ENCODE peak calls at places on chromosomes 5 and 9, in ten cellular contexts. X is AML-193; T is posterior cingulate gyrus; G is iPS-NIHi11; V is activated T-helper 9 cell treated with anti-CD3 and anti-CD28 coated beads, Interleukin-2, amount 50 U/mL, for 16 hours; U is midbrain; E is stromal cell of bone marrow; Y is lower lobe of right lung; R is AG04450; Z is HuH-7. L is an unnamed sample.

GRCh38 chr9:107480386-107480789 is 9.2 kb downstream of the KLF4 start:
- DNase-seq in X (no peak), T (no peak), G (no peak), V (no peak), U (no peak), E (peak), Y (peak), R (peak), Z (no peak), L (peak)

GRCh38 chr9:116763665-116764064 is 76.6 kb downstream of the TRIM32 start:
- DNase-seq in X (no peak), T (no peak), G (no peak), V (no peak), U (no peak), E (no peak), Y (no peak), R (no peak), Z (no peak), L (no peak)

GRCh38 chr9:134551657-134552348 is 89.8 kb upstream of the COL5A1 start:
- DNase-seq in X (no peak), T (peak), G (no peak), V (no peak), U (peak), E (peak), Y (peak), R (no peak), Z (no peak), L (peak)

GRCh38 chr5:143673676-143674468 is 138.1 kb upstream of the HMHB1 start:
- DNase-seq in X (no peak), T (no peak), G (no peak), V (no peak), U (no peak), E (no peak), Y (no peak), R (no peak), Z (no peak), L (no peak)

GRCh38 chr5:87850843-87851242 is 417.8 kb downstream of the TMEM161B start:
- DNase-seq in X (no peak), T (no peak), G (no peak), V (no peak), U (no peak), E (no peak), Y (no peak), R (no peak), Z (no peak), L (no peak)

GRCh38 chr5:157365732-157366131 is 94.3 kb upstream of the NIPAL4 start:
- DNase-seq in X (no peak), T (no peak), G (no peak), V (no peak), U (no peak), E (no peak), Y (no peak), R (no peak), Z (no peak), L (no peak)

GRCh38 chr5:119397518-119398380 is 41.9 kb downstream of the TNFAIP8 start:
- DNase-seq in X (peak), T (no peak), G (no peak), V (no peak), U (no peak), E (peak), Y (no peak), R (no peak), Z (no peak), L (no peak)

GRCh38 chr9:83339435-83339834 is 198.8 kb downstream of the FRMD3 start:
- DNase-seq in X (no peak), T (no peak), G (no peak), V (no peak), U (no peak), E (no peak), Y (no peak), R (no peak), Z (no peak), L (no peak)

GRCh38 chr5:36041537-36041845 is 25.2 kb downstream of the UGT3A2 start:
- DNase-seq in X (no peak), T (no peak), G (no peak), V (no peak), U (no peak), E (no peak), Y (no peak), R (no peak), Z (no peak), L (no peak)

GRCh38 chr9:112224401-112225289 is 49.5 kb upstream of the SUSD1 start:
- DNase-seq in X (no peak), T (no peak), G (no peak), V (no peak), U (no peak), E (peak), Y (no peak), R (peak), Z (no peak), L (no peak)

GRCh38 chr9:35951736-35952135 is 6.2 kb downstream of the OR2S2 start:
- DNase-seq in X (no peak), T (no peak), G (no peak), V (no peak), U (no peak), E (no peak), Y (no peak), R (peak), Z (no peak), L (no peak)

GRCh38 chr9:18855636-18856035 is 177.4 kb downstream of the SAXO1 start:
- DNase-seq in X (no peak), T (no peak), G (no peak), V (no peak), U (no peak), E (no peak), Y (no peak), R (no peak), Z (no peak), L (no peak)

GRCh38 chr9:134606951-134607733 is 34.5 kb upstream of the COL5A1 start:
- DNase-seq in X (no peak), T (peak), G (peak), V (no peak), U (no peak), E (no peak), Y (no peak), R (no peak), Z (no peak), L (no peak)

GRCh38 chr5:172758077-172758835 is 12.7 kb downstream of the DUSP1 start:
- DNase-seq in X (no peak), T (no peak), G (peak), V (no peak), U (no peak), E (peak), Y (no peak), R (peak), Z (no peak), L (peak)

GRCh38 chr5:120388016-120388781 is 75.9 kb upstream of the PRR16 start:
- DNase-seq in X (peak), T (no peak), G (no peak), V (no peak), U (no peak), E (peak), Y (no peak), R (peak), Z (no peak), L (no peak)

GRCh38 chr5:174045470-174046025 is at the start of gene NSG2:
- DNase-seq in X (peak), T (peak), G (peak), V (no peak), U (peak), E (peak), Y (peak), R (peak), Z (peak), L (peak)

GRCh38 chr5:176697929-176698520 is 50.7 kb downstream of the TSPAN17 start:
- DNase-seq in X (no peak), T (peak), G (peak), V (no peak), U (no peak), E (no peak), Y (no peak), R (no peak), Z (no peak), L (no peak)

GRCh38 chr9:103530934-103531333 is 535.8 kb downstream of the CYLC2 start:
- DNase-seq in X (no peak), T (no peak), G (peak), V (no peak), U (no peak), E (no peak), Y (no peak), R (no peak), Z (no peak), L (no peak)

GRCh38 chr9:9819886-9820285 is 792.9 kb downstream of the PTPRD start:
- DNase-seq in X (no peak), T (no peak), G (no peak), V (no peak), U (no peak), E (no peak), Y (no peak), R (no peak), Z (no peak), L (no peak)

GRCh38 chr9:108776920-108777650 is 78.7 kb downstream of the ACTL7B start:
- DNase-seq in X (no peak), T (no peak), G (peak), V (no peak), U (no peak), E (no peak), Y (no peak), R (no peak), Z (no peak), L (no peak)

GRCh38 chr5:72600401-72600981 is 93.3 kb upstream of the ZNF366 start:
- DNase-seq in X (no peak), T (no peak), G (no peak), V (no peak), U (no peak), E (peak), Y (no peak), R (peak), Z (no peak), L (no peak)

GRCh38 chr5:53253421-53253871 is 143.9 kb upstream of the MOCS2 start:
- DNase-seq in X (no peak), T (no peak), G (no peak), V (no peak), U (no peak), E (no peak), Y (no peak), R (peak), Z (no peak), L (no peak)

GRCh38 chr5:164335837-164336236 is 830.4 kb downstream of the MAT2B start:
- DNase-seq in X (no peak), T (no peak), G (no peak), V (no peak), U (no peak), E (peak), Y (no peak), R (no peak), Z (no peak), L (no peak)

GRCh38 chr5:16144416-16144815 is 35.2 kb downstream of the MARCHF11 start:
- DNase-seq in X (no peak), T (no peak), G (no peak), V (no peak), U (no peak), E (no peak), Y (no peak), R (no peak), Z (no peak), L (no peak)

GRCh38 chr9:77092536-77092935 is 73.1 kb downstream of the FOXB2 start:
- DNase-seq in X (no peak), T (no peak), G (peak), V (no peak), U (no peak), E (peak), Y (no peak), R (no peak), Z (no peak), L (no peak)

GRCh38 chr9:33785914-33786313 is 9.4 kb upstream of the PRSS3 start:
- DNase-seq in X (no peak), T (no peak), G (peak), V (no peak), U (no peak), E (no peak), Y (no peak), R (no peak), Z (peak), L (no peak)

GRCh38 chr5:59342181-59342580 is 551.3 kb downstream of the PDE4D start:
- DNase-seq in X (no peak), T (no peak), G (no peak), V (no peak), U (no peak), E (no peak), Y (no peak), R (no peak), Z (no peak), L (no peak)

GRCh38 chr5:55232194-55232984 is 1.0 kb downstream of the CCNO start:
- DNase-seq in X (no peak), T (peak), G (peak), V (no peak), U (no peak), E (no peak), Y (peak), R (no peak), Z (no peak), L (peak)

GRCh38 chr5:78300464-78301045 is 6.1 kb upstream of the AP3B1 start:
- DNase-seq in X (peak), T (no peak), G (no peak), V (no peak), U (no peak), E (no peak), Y (no peak), R (no peak), Z (no peak), L (no peak)

GRCh38 chr9:129736334-129736733 is 16.5 kb downstream of the PTGES start:
- DNase-seq in X (no peak), T (no peak), G (no peak), V (no peak), U (no peak), E (no peak), Y (no peak), R (no peak), Z (no peak), L (no peak)

L was measured in aorta.